ENCODE peak calls at places on chromosome 2, in nine cellular contexts. One of them, this sample, is unnamed. For H3K4me1, the result is how much of the 10 kb centered on the place peaks cover.

GRCh38 chr2:128236491-128237035 is 82.1 kb downstream of the HS6ST1 start:
- DNase-seq in CD4-positive, alpha-beta memory T cell: no peak
- DNase-seq in colonic mucosa: no peak
- DNase-seq in uterus: no peak
- DNase-seq in neural progenitor cell: no peak
- DNase-seq in heart right ventricle: no peak
- DNase-seq in Caco-2: no peak
- DNase-seq in adrenal gland: peak
- DNase-seq in tibial nerve: no peak
- DNase-seq in this sample: no peak

GRCh38 chr2:241229563-241230401 is 41.3 kb downstream of the ANO7 start:
- DNase-seq in CD4-positive, alpha-beta memory T cell: no peak
- DNase-seq in colonic mucosa: no peak
- DNase-seq in uterus: no peak
- DNase-seq in neural progenitor cell: no peak
- DNase-seq in heart right ventricle: no peak
- DNase-seq in Caco-2: no peak
- DNase-seq in adrenal gland: no peak
- DNase-seq in tibial nerve: no peak
- DNase-seq in this sample: no peak

GRCh38 chr2:219428469-219428868 is 6.2 kb upstream of the SPEG start:
- DNase-seq in CD4-positive, alpha-beta memory T cell: no peak
- DNase-seq in colonic mucosa: no peak
- DNase-seq in uterus: no peak
- DNase-seq in neural progenitor cell: no peak
- DNase-seq in heart right ventricle: no peak
- DNase-seq in Caco-2: no peak
- DNase-seq in adrenal gland: no peak
- DNase-seq in tibial nerve: no peak
- DNase-seq in this sample: no peak

GRCh38 chr2:212995920-212996319 is 155.5 kb downstream of the IKZF2 start:
- DNase-seq in CD4-positive, alpha-beta memory T cell: no peak
- DNase-seq in colonic mucosa: no peak
- DNase-seq in uterus: no peak
- DNase-seq in neural progenitor cell: no peak
- DNase-seq in heart right ventricle: no peak
- DNase-seq in Caco-2: no peak
- DNase-seq in adrenal gland: no peak
- DNase-seq in tibial nerve: no peak
- DNase-seq in this sample: no peak

GRCh38 chr2:218961651-218962570 is 2.4 kb downstream of the CDK5R2 start:
- DNase-seq in CD4-positive, alpha-beta memory T cell: no peak
- DNase-seq in colonic mucosa: no peak
- DNase-seq in uterus: no peak
- DNase-seq in neural progenitor cell: peak
- DNase-seq in heart right ventricle: no peak
- DNase-seq in Caco-2: no peak
- DNase-seq in adrenal gland: peak
- DNase-seq in tibial nerve: no peak
- DNase-seq in this sample: no peak

GRCh38 chr2:67616749-67617148 is 219.6 kb downstream of the ETAA1 start:
- DNase-seq in CD4-positive, alpha-beta memory T cell: no peak
- DNase-seq in colonic mucosa: no peak
- DNase-seq in uterus: no peak
- DNase-seq in neural progenitor cell: no peak
- DNase-seq in heart right ventricle: no peak
- DNase-seq in Caco-2: no peak
- DNase-seq in adrenal gland: peak
- DNase-seq in tibial nerve: no peak
- DNase-seq in this sample: no peak

GRCh38 chr2:25877431-25878360 is 591 bp downstream of the ASXL2 start:
- DNase-seq in CD4-positive, alpha-beta memory T cell: peak
- DNase-seq in colonic mucosa: peak
- DNase-seq in uterus: peak
- DNase-seq in neural progenitor cell: peak
- DNase-seq in heart right ventricle: peak
- DNase-seq in Caco-2: peak
- DNase-seq in adrenal gland: peak
- DNase-seq in tibial nerve: no peak
- DNase-seq in this sample: no peak

GRCh38 chr2:159828736-159829135 is 30.7 kb upstream of the CD302 start:
- DNase-seq in CD4-positive, alpha-beta memory T cell: no peak
- DNase-seq in colonic mucosa: no peak
- DNase-seq in uterus: no peak
- DNase-seq in neural progenitor cell: no peak
- DNase-seq in heart right ventricle: no peak
- DNase-seq in Caco-2: no peak
- DNase-seq in adrenal gland: no peak
- DNase-seq in tibial nerve: no peak
- DNase-seq in this sample: no peak

GRCh38 chr2:85794491-85795121 is 40.8 kb downstream of the ATOH8 start:
- DNase-seq in CD4-positive, alpha-beta memory T cell: no peak
- DNase-seq in colonic mucosa: no peak
- DNase-seq in uterus: no peak
- DNase-seq in neural progenitor cell: no peak
- DNase-seq in heart right ventricle: no peak
- DNase-seq in Caco-2: no peak
- DNase-seq in adrenal gland: no peak
- DNase-seq in tibial nerve: no peak
- DNase-seq in this sample: no peak

GRCh38 chr2:176683565-176684210 is 414.4 kb downstream of the MTX2 start:
- DNase-seq in CD4-positive, alpha-beta memory T cell: no peak
- DNase-seq in colonic mucosa: no peak
- DNase-seq in uterus: no peak
- DNase-seq in neural progenitor cell: no peak
- DNase-seq in heart right ventricle: no peak
- DNase-seq in Caco-2: no peak
- DNase-seq in adrenal gland: no peak
- DNase-seq in tibial nerve: no peak
- DNase-seq in this sample: no peak

GRCh38 chr2:143545059-143545458 is 415.8 kb downstream of the ARHGAP15 start:
- DNase-seq in CD4-positive, alpha-beta memory T cell: peak
- DNase-seq in colonic mucosa: no peak
- DNase-seq in uterus: no peak
- DNase-seq in neural progenitor cell: no peak
- DNase-seq in heart right ventricle: no peak
- DNase-seq in Caco-2: no peak
- DNase-seq in adrenal gland: no peak
- DNase-seq in tibial nerve: no peak
- DNase-seq in this sample: no peak

DNA sequence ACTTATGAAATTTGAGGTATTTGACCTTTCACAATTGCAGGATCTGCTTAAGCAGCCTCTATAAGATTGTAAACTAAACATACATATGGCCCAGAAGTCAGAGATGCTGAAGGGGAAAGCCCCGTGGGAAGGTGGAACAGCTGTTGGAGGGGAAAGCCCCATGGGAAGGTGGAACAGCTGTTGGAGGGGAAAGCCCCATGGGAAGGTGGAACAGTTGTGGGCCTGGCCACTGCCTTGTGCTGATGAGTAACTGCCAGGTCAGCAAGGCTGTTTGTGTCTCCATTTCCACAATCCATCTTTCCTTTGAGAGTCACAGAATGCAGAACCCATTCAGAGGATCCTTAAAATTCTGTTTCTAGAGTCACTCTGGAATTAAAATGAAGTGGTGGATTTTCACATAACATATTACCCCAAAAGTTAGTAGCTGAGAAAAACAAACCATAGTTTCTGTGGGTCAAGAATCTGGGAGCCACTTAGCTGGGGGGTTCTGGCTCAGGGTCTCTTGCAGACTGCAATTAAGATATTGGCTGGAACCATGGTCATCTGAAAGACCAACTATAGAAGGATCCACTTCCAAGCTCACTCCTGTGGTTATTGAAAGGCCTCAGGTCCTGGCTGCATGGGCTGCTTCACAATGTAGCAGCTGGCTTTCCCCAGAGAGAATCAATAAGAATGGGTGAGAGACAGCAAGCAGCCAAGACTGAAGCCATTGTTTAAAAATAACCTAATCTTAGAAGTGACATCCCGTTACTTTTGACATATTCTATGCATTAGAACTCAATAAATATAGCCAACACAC is 86.6 kb upstream of the CAVIN2 start:
- DNase-seq in CD4-positive, alpha-beta memory T cell: no peak
- DNase-seq in colonic mucosa: no peak
- DNase-seq in uterus: no peak
- DNase-seq in neural progenitor cell: no peak
- DNase-seq in heart right ventricle: no peak
- DNase-seq in Caco-2: no peak
- DNase-seq in adrenal gland: no peak
- DNase-seq in tibial nerve: no peak
- DNase-seq in this sample: no peak
- H3K4me1 ChIP-seq in CD4-positive, alpha-beta memory T cell: under half
- H3K4me1 ChIP-seq in colonic mucosa: under half
- H3K4me1 ChIP-seq in uterus: under half
- H3K4me1 ChIP-seq in neural progenitor cell: under half
- H3K4me1 ChIP-seq in heart right ventricle: under half
- H3K4me1 ChIP-seq in Caco-2: under half
- H3K4me1 ChIP-seq in adrenal gland: under half
- H3K4me1 ChIP-seq in tibial nerve: under half
- H3K4me1 ChIP-seq in this sample: under half

DNA sequence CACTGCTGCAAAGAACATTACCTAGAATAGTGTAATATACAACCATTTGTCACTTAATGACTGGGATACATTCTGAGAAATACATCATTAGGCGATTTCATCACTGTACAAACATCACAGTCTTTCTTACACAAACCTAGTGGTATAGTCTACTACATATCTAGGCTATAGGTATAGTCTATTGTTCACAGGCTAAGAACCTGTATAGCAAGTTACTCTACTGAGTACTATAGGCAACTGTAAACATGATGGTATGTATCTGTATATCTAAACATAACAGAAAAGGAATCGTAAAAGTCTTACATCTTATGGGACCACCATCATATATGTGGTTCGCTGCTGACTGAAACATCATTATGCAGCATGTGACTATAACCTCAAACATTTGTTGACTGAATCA is 21.4 kb downstream of the SP3 start:
- DNase-seq in CD4-positive, alpha-beta memory T cell: no peak
- DNase-seq in colonic mucosa: no peak
- DNase-seq in uterus: no peak
- DNase-seq in neural progenitor cell: no peak
- DNase-seq in heart right ventricle: no peak
- DNase-seq in Caco-2: no peak
- DNase-seq in adrenal gland: no peak
- DNase-seq in tibial nerve: no peak
- DNase-seq in this sample: no peak
- H3K4me1 ChIP-seq in CD4-positive, alpha-beta memory T cell: half or more
- H3K4me1 ChIP-seq in colonic mucosa: under half
- H3K4me1 ChIP-seq in uterus: under half
- H3K4me1 ChIP-seq in neural progenitor cell: under half
- H3K4me1 ChIP-seq in heart right ventricle: half or more
- H3K4me1 ChIP-seq in Caco-2: half or more
- H3K4me1 ChIP-seq in adrenal gland: under half
- H3K4me1 ChIP-seq in tibial nerve: under half
- H3K4me1 ChIP-seq in this sample: under half

GRCh38 chr2:64649626-64650025 is 4.1 kb downstream of the SERTAD2 start:
- DNase-seq in CD4-positive, alpha-beta memory T cell: no peak
- DNase-seq in colonic mucosa: peak
- DNase-seq in uterus: no peak
- DNase-seq in neural progenitor cell: peak
- DNase-seq in heart right ventricle: peak
- DNase-seq in Caco-2: peak
- DNase-seq in adrenal gland: peak
- DNase-seq in tibial nerve: no peak
- DNase-seq in this sample: no peak

GRCh38 chr2:64652231-64653173 is 1.2 kb downstream of the SERTAD2 start:
- DNase-seq in CD4-positive, alpha-beta memory T cell: peak
- DNase-seq in colonic mucosa: peak
- DNase-seq in uterus: peak
- DNase-seq in neural progenitor cell: peak
- DNase-seq in heart right ventricle: peak
- DNase-seq in Caco-2: peak
- DNase-seq in adrenal gland: peak
- DNase-seq in tibial nerve: no peak
- DNase-seq in this sample: no peak

GRCh38 chr2:64651590-64651989 is 2.1 kb downstream of the SERTAD2 start:
- DNase-seq in CD4-positive, alpha-beta memory T cell: no peak
- DNase-seq in colonic mucosa: no peak
- DNase-seq in uterus: no peak
- DNase-seq in neural progenitor cell: no peak
- DNase-seq in heart right ventricle: no peak
- DNase-seq in Caco-2: no peak
- DNase-seq in adrenal gland: peak
- DNase-seq in tibial nerve: no peak
- DNase-seq in this sample: no peak

GRCh38 chr2:64650257-64650656 is 3.5 kb downstream of the SERTAD2 start:
- DNase-seq in CD4-positive, alpha-beta memory T cell: no peak
- DNase-seq in colonic mucosa: no peak
- DNase-seq in uterus: no peak
- DNase-seq in neural progenitor cell: no peak
- DNase-seq in heart right ventricle: no peak
- DNase-seq in Caco-2: no peak
- DNase-seq in adrenal gland: no peak
- DNase-seq in tibial nerve: no peak
- DNase-seq in this sample: no peak

DNA sequence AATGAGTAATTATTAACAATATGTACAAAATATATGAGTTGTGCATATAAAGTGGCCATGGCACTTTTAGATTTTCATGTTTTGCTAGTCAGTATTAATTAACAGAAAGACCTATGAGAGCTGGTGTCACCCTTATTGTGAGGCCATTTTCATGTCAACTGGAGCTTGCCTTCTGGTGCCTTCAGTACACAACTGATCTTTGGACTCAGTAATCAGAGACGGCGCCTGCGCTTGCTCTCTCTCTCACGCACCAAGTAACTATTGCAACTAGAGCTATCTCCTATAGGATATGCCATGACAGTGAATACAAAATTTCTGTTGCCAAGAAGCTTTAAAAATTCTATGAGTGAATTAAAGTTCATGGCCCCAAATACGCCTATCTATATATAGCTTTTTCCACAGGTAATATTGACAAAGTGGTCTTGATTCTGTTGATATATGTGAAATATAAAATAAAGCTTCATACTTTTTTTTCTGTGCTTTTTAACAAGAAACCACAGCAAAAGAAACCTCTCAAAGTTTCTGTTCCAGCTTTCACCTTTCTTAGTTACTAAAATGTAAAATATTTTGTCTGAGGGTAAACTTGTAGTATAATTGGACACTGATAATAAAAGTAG is 2.9 kb downstream of the SERTAD2 start:
- DNase-seq in CD4-positive, alpha-beta memory T cell: no peak
- DNase-seq in colonic mucosa: peak
- DNase-seq in uterus: no peak
- DNase-seq in neural progenitor cell: no peak
- DNase-seq in heart right ventricle: no peak
- DNase-seq in Caco-2: peak
- DNase-seq in adrenal gland: no peak
- DNase-seq in tibial nerve: no peak
- DNase-seq in this sample: no peak
- H3K4me1 ChIP-seq in CD4-positive, alpha-beta memory T cell: half or more
- H3K4me1 ChIP-seq in colonic mucosa: under half
- H3K4me1 ChIP-seq in uterus: under half
- H3K4me1 ChIP-seq in neural progenitor cell: half or more
- H3K4me1 ChIP-seq in heart right ventricle: half or more
- H3K4me1 ChIP-seq in Caco-2: half or more
- H3K4me1 ChIP-seq in adrenal gland: under half
- H3K4me1 ChIP-seq in tibial nerve: under half
- H3K4me1 ChIP-seq in this sample: under half

DNA sequence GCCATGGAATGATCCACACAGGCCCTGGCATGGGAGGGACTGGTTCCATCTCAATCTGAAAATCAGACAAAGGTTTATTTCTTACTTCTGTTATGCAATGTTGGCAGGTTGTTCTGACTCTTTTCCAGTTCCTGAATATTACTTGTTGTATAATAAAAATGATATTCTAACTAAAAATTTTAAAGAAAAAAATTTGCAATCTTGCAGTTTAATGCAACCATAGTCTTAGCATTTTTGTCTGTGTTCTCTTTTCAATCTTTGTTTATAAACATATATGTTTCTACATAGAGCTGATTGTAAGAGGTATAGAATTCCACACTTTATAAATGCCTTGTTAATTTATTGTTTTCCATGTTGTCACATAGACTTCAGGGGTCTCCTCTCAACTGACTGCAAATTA is 143.4 kb downstream of the RPIA start:
- DNase-seq in CD4-positive, alpha-beta memory T cell: no peak
- DNase-seq in colonic mucosa: no peak
- DNase-seq in uterus: no peak
- DNase-seq in neural progenitor cell: no peak
- DNase-seq in heart right ventricle: no peak
- DNase-seq in Caco-2: no peak
- DNase-seq in adrenal gland: no peak
- DNase-seq in tibial nerve: no peak
- DNase-seq in this sample: no peak
- H3K4me1 ChIP-seq in CD4-positive, alpha-beta memory T cell: under half
- H3K4me1 ChIP-seq in colonic mucosa: under half
- H3K4me1 ChIP-seq in uterus: under half
- H3K4me1 ChIP-seq in neural progenitor cell: under half
- H3K4me1 ChIP-seq in heart right ventricle: under half
- H3K4me1 ChIP-seq in Caco-2: under half
- H3K4me1 ChIP-seq in adrenal gland: under half
- H3K4me1 ChIP-seq in tibial nerve: under half
- H3K4me1 ChIP-seq in this sample: under half

This sample was measured in iPS DF 6.9.